ENCODE peak calls at places on chromosome 6, in ten cellular contexts. P, V, K, L, O, N, M, A, F and H are unnamed samples.
A peak's percentile ranks its signal among the peaks of the same experiment; 100 is the strongest.

GRCh38 chr6:27667651-27668441 is 194.9 kb upstream of the ZNF184 start:
- DNase-seq in K (no peak), M (peak; percentile 44), A (no peak), O (no peak), N (no peak), V (peak; percentile 44), P (no peak), L (no peak), F (peak; percentile 43), H (no peak)

GRCh38 chr6:22399693-22400092 is 102.9 kb upstream of the PRL start:
- DNase-seq in O (no peak), L (no peak), V (peak; percentile 48), M (no peak), F (peak; percentile 14), K (no peak), N (no peak), A (no peak), P (no peak), H (no peak)

GRCh38 chr6:118923035-118923434 is 11.9 kb downstream of the MCM9 start:
- DNase-seq in O (no peak), V (no peak), F (no peak), M (no peak), A (no peak), P (no peak), N (no peak), K (no peak), L (no peak), H (no peak)

GRCh38 chr6:33583591-33584155 is 3.6 kb upstream of the BAK1 start:
- DNase-seq in N (peak; percentile 70), A (peak; percentile 77), O (no peak), M (peak; percentile 80), F (no peak), L (no peak), V (no peak), K (no peak), P (no peak), H (no peak)

GRCh38 chr6:125229080-125229479 is 72.7 kb downstream of the HDDC2 start:
- DNase-seq in O (no peak), F (no peak), A (no peak), L (no peak), V (no peak), K (no peak), P (no peak), N (no peak), M (no peak), H (no peak)

GRCh38 chr6:41053056-41053455 is at the start of gene APOBEC2:
- DNase-seq in A (no peak), N (no peak), L (no peak), K (no peak), M (no peak), O (no peak), V (no peak), P (no peak), F (no peak), H (no peak)

GRCh38 chr6:148611213-148611612 is 135.6 kb upstream of the UST start:
- DNase-seq in P (no peak), L (peak; percentile 55), A (no peak), M (no peak), F (peak; percentile 49), O (no peak), K (no peak), V (peak; percentile 63), N (no peak), H (no peak)

GRCh38 chr6:11766056-11766455 is 12.5 kb downstream of the ADTRP start:
- DNase-seq in P (no peak), K (no peak), O (no peak), L (no peak), M (peak; percentile 17), N (peak; percentile 49), F (peak; percentile 54), V (peak; percentile 25), A (no peak), H (no peak)

GRCh38 chr6:7997311-7997710 is 66.9 kb downstream of the BLOC1S5 start:
- DNase-seq in V (no peak), A (no peak), O (no peak), M (no peak), N (no peak), L (no peak), K (no peak), P (no peak), F (no peak), H (no peak)

DNA sequence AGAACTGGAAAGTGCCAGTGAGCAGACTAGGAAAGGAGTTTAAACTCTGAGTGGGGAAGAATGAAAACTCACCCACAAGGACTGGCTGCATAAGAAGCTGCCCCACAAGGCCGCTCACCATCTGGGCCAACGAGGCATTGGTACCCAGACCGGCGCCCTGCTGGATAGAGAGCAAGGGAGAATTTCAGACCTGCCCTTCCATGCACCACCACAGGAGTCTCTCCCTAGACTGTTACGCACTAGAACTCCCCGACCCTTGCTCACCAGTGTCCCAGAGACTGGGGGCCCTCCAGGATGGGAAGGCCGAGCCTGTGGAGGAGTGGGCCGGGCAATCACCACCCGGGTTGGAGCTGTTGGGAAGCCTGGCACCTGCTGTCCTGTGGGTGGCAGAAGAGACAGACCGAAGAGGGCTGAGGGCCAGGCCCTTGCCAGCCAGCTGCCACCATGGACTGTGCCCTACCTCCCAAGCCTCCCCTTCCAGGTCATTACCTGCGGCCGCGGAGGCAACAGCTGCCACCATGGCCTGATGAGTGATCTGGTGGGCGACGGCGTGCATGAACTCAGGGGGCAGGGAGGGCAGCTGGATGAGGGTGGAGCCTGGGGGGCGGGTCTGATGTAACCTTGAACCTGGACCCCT is 8.5 kb downstream of the BAG6 start:
- DNase-seq in N (no peak), O (no peak), P (no peak), V (no peak), L (no peak), F (no peak), A (no peak), K (no peak), M (no peak), H (no peak)
- TF ChIP-seq CTCF in N (no peak), O (no peak), P (no peak), V (no peak), L (no peak), F (no peak), A (no peak), K (no peak), M (no peak), H (no peak)

DNA sequence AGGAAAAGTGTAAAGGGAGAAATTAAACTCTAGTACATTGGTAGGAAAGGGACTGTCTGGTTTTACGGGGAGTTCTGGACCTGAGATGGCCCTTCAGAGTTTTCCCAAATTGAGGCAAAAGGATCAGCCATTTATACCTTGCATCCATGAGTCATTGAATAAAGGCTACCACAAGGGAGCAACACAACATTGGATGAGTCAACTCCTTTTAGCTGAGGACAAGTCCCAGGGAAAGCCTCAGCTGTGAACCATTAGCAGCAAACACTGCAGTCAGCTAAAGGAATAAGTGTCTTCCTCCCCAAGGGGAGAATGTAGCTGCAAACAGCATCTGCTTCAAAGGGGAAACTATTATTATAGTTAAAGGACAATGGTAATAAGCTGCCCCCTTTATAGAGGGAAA is 468.7 kb upstream of the ID4 start:
- DNase-seq in A (no peak), L (peak; percentile 3), V (peak; percentile 76), N (no peak), M (no peak), F (peak; percentile 69), P (no peak), O (no peak), K (no peak), H (no peak)
- TF ChIP-seq CTCF in A (no peak), L (no peak), V (peak; percentile 23), N (no peak), M (peak; percentile 29), F (no peak), P (no peak), O (no peak), K (no peak), H (no peak)

GRCh38 chr6:168540713-168541291 is 99.8 kb downstream of the SMOC2 start:
- DNase-seq in P (no peak), M (peak; percentile 77), F (no peak), O (no peak), N (no peak), L (no peak), V (no peak), A (peak; percentile 67), K (no peak), H (no peak)

GRCh38 chr6:168541307-168541706 is 100.3 kb downstream of the SMOC2 start:
- DNase-seq in A (no peak), P (no peak), K (no peak), L (no peak), M (no peak), O (no peak), N (no peak), F (no peak), V (no peak), H (no peak)

GRCh38 chr6:168536665-168537249 is 95.8 kb downstream of the SMOC2 start:
- DNase-seq in M (no peak), O (no peak), F (no peak), L (no peak), V (no peak), A (no peak), N (no peak), K (no peak), P (no peak), H (no peak)

GRCh38 chr6:168537485-168537884 is 96.5 kb downstream of the SMOC2 start:
- DNase-seq in L (no peak), N (no peak), P (no peak), K (no peak), V (no peak), M (no peak), A (no peak), O (no peak), F (no peak), H (no peak)

GRCh38 chr6:168538892-168539811 is 98.2 kb downstream of the SMOC2 start:
- DNase-seq in N (no peak), A (no peak), K (no peak), O (no peak), F (no peak), M (no peak), P (no peak), L (no peak), V (no peak), H (no peak)
- TF ChIP-seq CTCF in N (no peak), A (no peak), K (no peak), O (no peak), F (no peak), M (no peak), P (no peak), L (no peak), V (no peak), H (no peak)

GRCh38 chr6:25052181-25052580 is 116.4 kb upstream of the RIPOR2 start:
- DNase-seq in N (no peak), F (no peak), L (no peak), A (no peak), K (no peak), O (no peak), P (no peak), M (no peak), V (peak; percentile 69), H (no peak)

GRCh38 chr6:25056130-25056529 is 120.4 kb upstream of the RIPOR2 start:
- DNase-seq in M (no peak), P (peak; percentile 51), K (no peak), L (no peak), F (no peak), V (no peak), N (no peak), O (peak; percentile 43), A (no peak), H (no peak)

GRCh38 chr6:25051083-25051482 is 115.3 kb upstream of the RIPOR2 start:
- DNase-seq in N (no peak), A (no peak), M (no peak), F (no peak), L (no peak), P (no peak), V (no peak), K (no peak), O (no peak), H (no peak)

GRCh38 chr6:25054469-25054868 is 118.7 kb upstream of the RIPOR2 start:
- DNase-seq in P (no peak), A (no peak), L (peak; percentile 70), M (no peak), N (no peak), O (no peak), F (peak; percentile 79), V (peak; percentile 61), K (no peak), H (no peak)

GRCh38 chr6:25053875-25054371 is 118.2 kb upstream of the RIPOR2 start:
- DNase-seq in M (no peak), K (no peak), V (no peak), A (no peak), L (peak; percentile 63), P (no peak), O (no peak), F (peak; percentile 69), N (no peak), H (no peak)
- TF ChIP-seq CTCF in M (no peak), K (peak; percentile 16), V (no peak), A (no peak), L (no peak), P (no peak), O (no peak), F (no peak), N (no peak), H (no peak)